ENCODE peak calls at places on chromosomes 3 and 15, in five cellular contexts. T is HFFc6, J is NCI-H1092, S is ovary, V is GM13977. G is an unnamed sample.

GRCh38 chr15:58139631-58140522 is 1.7 kb downstream of the AQP9 start:
- DNase-seq in S (no peak), T (peak; percentile 37), V (no peak), J (no peak), G (no peak)

GRCh38 chr15:99306694-99307338 is 55.5 kb downstream of the LRRC28 start:
- DNase-seq in S (no peak), T (no peak), V (no peak), J (peak; percentile 41), G (no peak)

GRCh38 chr3:43063114-43063513 is 42.8 kb downstream of the POMGNT2 start:
- DNase-seq in J (no peak), S (no peak), T (no peak), V (no peak), G (no peak)

GRCh38 chr3:135456182-135456790 is 509.2 kb upstream of the PPP2R3A start:
- DNase-seq in J (peak; percentile 77), V (no peak), T (no peak), S (no peak), G (no peak)

GRCh38 chr3:16838561-16838960 is 46.2 kb upstream of the PLCL2 start:
- DNase-seq in S (no peak), T (no peak), V (no peak), J (no peak), G (no peak)

GRCh38 chr15:37733628-37734027 is 200.8 kb upstream of the TMCO5A start:
- DNase-seq in J (no peak), S (no peak), T (peak; percentile 0), V (no peak), G (no peak)

GRCh38 chr3:38032328-38032865 is 3.0 kb upstream of the PLCD1 start:
- DNase-seq in T (no peak), V (no peak), S (no peak), J (no peak), G (peak; percentile 51)

GRCh38 chr3:37492977-37493471 is 318.6 kb upstream of the LRRFIP2 start:
- DNase-seq in V (no peak), S (no peak), J (peak; percentile 41), T (no peak), G (peak; percentile 52)

GRCh38 chr15:40511472-40512133 is 40.8 kb downstream of the CHST14 start:
- DNase-seq in V (peak; percentile 70), J (no peak), S (peak; percentile 96), T (peak; percentile 3), G (peak; percentile 69)

GRCh38 chr3:62607287-62608029 is 234.1 kb upstream of the FEZF2 start:
- DNase-seq in J (peak; percentile 71), S (no peak), V (no peak), T (peak; percentile 66), G (no peak)